ENCODE peak calls at places on chromosomes 2 and 18, in four cellular contexts. One of them, this sample, is unnamed.

GRCh38 chr2:138059487-138059886 is 95.2 kb downstream of the HNMT start:
- DNase-seq in body of pancreas: no peak
- DNase-seq in NB4: no peak
- DNase-seq in adrenal gland: no peak
- DNase-seq in this sample: no peak

GRCh38 chr18:59041819-59042476 is 97.7 kb upstream of the SEC11C start:
- DNase-seq in body of pancreas: no peak
- DNase-seq in NB4: no peak
- DNase-seq in adrenal gland: no peak
- DNase-seq in this sample: no peak

GRCh38 chr2:43011142-43011491 is 215.3 kb downstream of the ZFP36L2 start:
- DNase-seq in body of pancreas: no peak
- DNase-seq in NB4: no peak
- DNase-seq in adrenal gland: no peak
- DNase-seq in this sample: no peak

GRCh38 chr18:6145645-6146308 is 250.5 kb upstream of the TMEM200C start:
- DNase-seq in body of pancreas: no peak
- DNase-seq in NB4: no peak
- DNase-seq in adrenal gland: no peak
- DNase-seq in this sample: peak

GRCh38 chr2:30796723-30797122 is 10.5 kb downstream of the CAPN13 start:
- DNase-seq in body of pancreas: peak
- DNase-seq in NB4: no peak
- DNase-seq in adrenal gland: no peak
- DNase-seq in this sample: no peak

GRCh38 chr2:7191927-7192326 is 274.7 kb downstream of the RNF144A start:
- DNase-seq in body of pancreas: no peak
- DNase-seq in NB4: no peak
- DNase-seq in adrenal gland: no peak
- DNase-seq in this sample: no peak

GRCh38 chr18:59140287-59140885 is 702 bp downstream of the SEC11C start:
- DNase-seq in body of pancreas: peak
- DNase-seq in NB4: no peak
- DNase-seq in adrenal gland: no peak
- DNase-seq in this sample: no peak

GRCh38 chr2:47595690-47596089 is 187.3 kb upstream of the MSH6 start:
- DNase-seq in body of pancreas: no peak
- DNase-seq in NB4: no peak
- DNase-seq in adrenal gland: no peak
- DNase-seq in this sample: no peak

GRCh38 chr2:98866033-98866432 is 70.0 kb downstream of the CRACDL start:
- DNase-seq in body of pancreas: no peak
- DNase-seq in NB4: no peak
- DNase-seq in adrenal gland: no peak
- DNase-seq in this sample: no peak

GRCh38 chr2:2671826-2672225 is 340.8 kb upstream of the MYT1L start:
- DNase-seq in body of pancreas: no peak
- DNase-seq in NB4: no peak
- DNase-seq in adrenal gland: no peak
- DNase-seq in this sample: no peak

GRCh38 chr2:40540026-40540425 is 88.1 kb upstream of the SLC8A1 start:
- DNase-seq in body of pancreas: no peak
- DNase-seq in NB4: no peak
- DNase-seq in adrenal gland: no peak
- DNase-seq in this sample: no peak

GRCh38 chr18:45686892-45687611 is 36.9 kb upstream of the SLC14A1 start:
- DNase-seq in body of pancreas: peak
- DNase-seq in NB4: peak
- DNase-seq in adrenal gland: no peak
- DNase-seq in this sample: no peak

GRCh38 chr2:215782271-215782670 is 231.1 kb downstream of the MREG start:
- DNase-seq in body of pancreas: no peak
- DNase-seq in NB4: no peak
- DNase-seq in adrenal gland: no peak
- DNase-seq in this sample: no peak

GRCh38 chr2:16180631-16181030 is 240.3 kb downstream of the MYCN start:
- DNase-seq in body of pancreas: no peak
- DNase-seq in NB4: no peak
- DNase-seq in adrenal gland: no peak
- DNase-seq in this sample: no peak

GRCh38 chr2:55743583-55743982 is 49.9 kb upstream of the PNPT1 start:
- DNase-seq in body of pancreas: no peak
- DNase-seq in NB4: no peak
- DNase-seq in adrenal gland: no peak
- DNase-seq in this sample: no peak

GRCh38 chr18:31070206-31070605 is 27.7 kb upstream of the DSC3 start:
- DNase-seq in body of pancreas: no peak
- DNase-seq in NB4: no peak
- DNase-seq in adrenal gland: no peak
- DNase-seq in this sample: no peak

GRCh38 chr2:85011098-85011497 is 40.1 kb downstream of the KCMF1 start:
- DNase-seq in body of pancreas: no peak
- DNase-seq in NB4: no peak
- DNase-seq in adrenal gland: no peak
- DNase-seq in this sample: no peak

GRCh38 chr18:36176177-36176584 is 11.1 kb upstream of the MOCOS start:
- DNase-seq in body of pancreas: no peak
- DNase-seq in NB4: no peak
- DNase-seq in adrenal gland: no peak
- DNase-seq in this sample: no peak

GRCh38 chr2:203650860-203651613 is 55.4 kb upstream of the CD28 start:
- DNase-seq in body of pancreas: peak
- DNase-seq in NB4: peak
- DNase-seq in adrenal gland: no peak
- DNase-seq in this sample: no peak

GRCh38 chr2:72140621-72140960 is 7.1 kb downstream of the CYP26B1 start:
- DNase-seq in body of pancreas: peak
- DNase-seq in NB4: no peak
- DNase-seq in adrenal gland: peak
- DNase-seq in this sample: no peak

GRCh38 chr2:190938761-190939335 is 58.2 kb downstream of the GLS start:
- DNase-seq in body of pancreas: no peak
- DNase-seq in NB4: no peak
- DNase-seq in adrenal gland: no peak
- DNase-seq in this sample: no peak

GRCh38 chr18:65751145-65752085 is 603 bp downstream of the CDH7 start:
- DNase-seq in body of pancreas: no peak
- DNase-seq in NB4: no peak
- DNase-seq in adrenal gland: no peak
- DNase-seq in this sample: no peak

GRCh38 chr2:75570948-75571729 is 10.4 kb upstream of the EVA1A start:
- DNase-seq in body of pancreas: peak
- DNase-seq in NB4: no peak
- DNase-seq in adrenal gland: no peak
- DNase-seq in this sample: peak

GRCh38 chr2:199407421-199407820 is 50.3 kb downstream of the SATB2 start:
- DNase-seq in body of pancreas: no peak
- DNase-seq in NB4: no peak
- DNase-seq in adrenal gland: no peak
- DNase-seq in this sample: no peak

GRCh38 chr2:182831912-182832311 is 34.5 kb downstream of the FRZB start:
- DNase-seq in body of pancreas: no peak
- DNase-seq in NB4: no peak
- DNase-seq in adrenal gland: no peak
- DNase-seq in this sample: no peak

GRCh38 chr2:46278952-46279351 is 18.3 kb upstream of the EPAS1 start:
- DNase-seq in body of pancreas: peak
- DNase-seq in NB4: no peak
- DNase-seq in adrenal gland: no peak
- DNase-seq in this sample: no peak

GRCh38 chr18:74524097-74524496 is 10.2 kb upstream of the CNDP1 start:
- DNase-seq in body of pancreas: peak
- DNase-seq in NB4: no peak
- DNase-seq in adrenal gland: peak
- DNase-seq in this sample: no peak

DNA sequence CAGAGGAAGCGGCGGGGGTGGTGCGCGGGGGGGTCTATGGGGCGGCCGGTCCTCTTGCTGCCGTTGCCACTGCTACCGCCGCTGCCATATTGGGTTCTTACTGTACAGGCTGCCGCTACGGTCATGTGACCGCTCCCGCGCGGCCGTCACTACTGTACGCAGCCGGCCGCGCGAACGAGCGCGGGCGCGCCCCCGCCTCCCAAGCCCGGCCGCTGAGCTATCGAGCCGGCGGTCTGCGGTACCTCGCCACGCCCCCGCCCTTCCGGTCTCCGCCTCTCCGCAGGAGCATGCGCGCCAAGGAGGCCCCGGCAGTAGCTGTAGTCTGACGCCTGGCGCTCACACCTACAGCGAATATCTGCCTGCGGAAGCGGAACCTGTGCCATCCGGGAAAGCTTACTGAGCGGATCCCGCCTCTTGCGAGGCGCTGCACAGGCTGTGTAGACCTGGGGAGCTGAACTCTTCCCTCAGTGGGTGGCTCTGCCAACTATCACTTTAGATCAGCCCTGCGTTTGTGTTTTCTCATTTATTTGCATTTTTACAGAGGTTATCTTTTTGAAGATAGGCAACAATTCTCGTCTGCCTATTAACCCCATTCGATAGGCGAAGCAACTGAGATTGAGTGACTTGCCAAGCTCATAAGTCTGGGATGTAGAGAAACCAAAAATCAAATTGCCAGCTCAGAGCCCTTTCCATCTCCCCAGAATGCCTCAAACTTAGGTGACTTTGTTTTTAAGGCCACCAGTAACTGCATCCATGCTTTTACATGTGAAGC is at the start of gene ASXL2:
- DNase-seq in body of pancreas: peak
- DNase-seq in NB4: peak
- DNase-seq in adrenal gland: peak
- DNase-seq in this sample: peak
- TF ChIP-seq CTCF in body of pancreas: no peak
- TF ChIP-seq CTCF in NB4: no peak
- TF ChIP-seq CTCF in adrenal gland: no peak
- TF ChIP-seq CTCF in this sample: no peak

GRCh38 chr2:233853353-233853752 is 982 bp downstream of the HJURP start:
- DNase-seq in body of pancreas: no peak
- DNase-seq in NB4: peak
- DNase-seq in adrenal gland: no peak
- DNase-seq in this sample: no peak

GRCh38 chr2:233850745-233851144 is 3.6 kb downstream of the HJURP start:
- DNase-seq in body of pancreas: no peak
- DNase-seq in NB4: no peak
- DNase-seq in adrenal gland: no peak
- DNase-seq in this sample: no peak

GRCh38 chr2:233849607-233850271 is 4.6 kb downstream of the HJURP start:
- DNase-seq in body of pancreas: no peak
- DNase-seq in NB4: peak
- DNase-seq in adrenal gland: no peak
- DNase-seq in this sample: no peak

GRCh38 chr2:233852056-233852455 is 2.3 kb downstream of the HJURP start:
- DNase-seq in body of pancreas: no peak
- DNase-seq in NB4: peak
- DNase-seq in adrenal gland: no peak
- DNase-seq in this sample: no peak

GRCh38 chr2:233851169-233851568 is 3.2 kb downstream of the HJURP start:
- DNase-seq in body of pancreas: no peak
- DNase-seq in NB4: peak
- DNase-seq in adrenal gland: no peak
- DNase-seq in this sample: no peak
- H3K4me3 ChIP-seq in body of pancreas: no peak
- H3K4me3 ChIP-seq in NB4: peak
- H3K4me3 ChIP-seq in adrenal gland: no peak
- H3K4me3 ChIP-seq in this sample: no peak

GRCh38 chr2:64865073-64865830 is 123.9 kb upstream of the SLC1A4 start:
- DNase-seq in body of pancreas: peak
- DNase-seq in NB4: peak
- DNase-seq in adrenal gland: peak
- DNase-seq in this sample: peak
- TF ChIP-seq POLR2A in body of pancreas: no peak
- TF ChIP-seq POLR2A in NB4: no peak
- TF ChIP-seq POLR2A in adrenal gland: no peak
- TF ChIP-seq POLR2A in this sample: no peak

GRCh38 chr2:158034198-158034831 is 67.4 kb upstream of the UPP2 start:
- DNase-seq in body of pancreas: peak
- DNase-seq in NB4: peak
- DNase-seq in adrenal gland: peak
- DNase-seq in this sample: no peak
- TF ChIP-seq CTCF in body of pancreas: peak
- TF ChIP-seq CTCF in NB4: peak
- TF ChIP-seq CTCF in adrenal gland: peak
- TF ChIP-seq CTCF in this sample: peak

GRCh38 chr2:126038901-126039300 is 617.1 kb upstream of the GYPC start:
- DNase-seq in body of pancreas: no peak
- DNase-seq in NB4: peak
- DNase-seq in adrenal gland: no peak
- DNase-seq in this sample: no peak
- H3K4me3 ChIP-seq in body of pancreas: no peak
- H3K4me3 ChIP-seq in NB4: no peak
- H3K4me3 ChIP-seq in adrenal gland: no peak
- H3K4me3 ChIP-seq in this sample: no peak

GRCh38 chr2:29114841-29115609 is at the start of gene CLIP4:
- DNase-seq in body of pancreas: peak
- DNase-seq in NB4: peak
- DNase-seq in adrenal gland: peak
- DNase-seq in this sample: peak
- TF ChIP-seq POLR2A in body of pancreas: peak
- TF ChIP-seq POLR2A in NB4: no peak
- TF ChIP-seq POLR2A in adrenal gland: no peak
- TF ChIP-seq POLR2A in this sample: peak